ENCODE peak calls at places on chromosomes 7 and 10, in six cellular contexts. S is H9, K is hepatocyte, D is HCT116, F is GM23338, J is PC-9. H is an unnamed sample.
A peak's percentile ranks its signal among the peaks of the same experiment; 100 is the strongest.

GRCh38 chr10:100562806-100563293 is 27.1 kb downstream of the HIF1AN start:
- DNase-seq in S (peak; percentile 80), K (peak; percentile 26), D (no peak), F (peak; percentile 85), J (no peak), H (no peak)

GRCh38 chr10:77357611-77358010 is 280.0 kb downstream of the KCNMA1 start:
- DNase-seq in S (no peak), K (no peak), D (no peak), F (no peak), J (no peak), H (no peak)

GRCh38 chr7:112331495-112331894 is 118.8 kb upstream of the IFRD1 start:
- DNase-seq in S (no peak), K (peak; percentile 41), D (no peak), F (peak; percentile 65), J (no peak), H (no peak)

GRCh38 chr10:31103096-31103495 is 71.4 kb upstream of the ZNF438 start:
- DNase-seq in S (peak; percentile 31), K (no peak), D (no peak), F (no peak), J (no peak), H (no peak)

GRCh38 chr10:108410231-108410630 is 1245.7 kb upstream of the SORCS1 start:
- DNase-seq in S (no peak), K (no peak), D (no peak), F (no peak), J (no peak), H (no peak)

GRCh38 chr7:139153832-139154231 is 44.3 kb upstream of the ZC3HAV1 start:
- DNase-seq in S (no peak), K (no peak), D (no peak), F (no peak), J (peak; percentile 69), H (no peak)

GRCh38 chr7:86202833-86203232 is 440.9 kb upstream of the GRM3 start:
- DNase-seq in S (no peak), K (no peak), D (no peak), F (no peak), J (no peak), H (no peak)

GRCh38 chr7:7702826-7703225 is 15.6 kb downstream of the RPA3 start:
- DNase-seq in S (no peak), K (no peak), D (no peak), F (no peak), J (no peak), H (no peak)

GRCh38 chr10:21020545-21020944 is 123.4 kb upstream of the NEBL start:
- DNase-seq in S (peak; percentile 62), K (peak; percentile 19), D (peak; percentile 19), F (peak; percentile 82), J (no peak), H (no peak)

GRCh38 chr7:130421685-130422084 is 19.1 kb downstream of the CEP41 start:
- DNase-seq in S (no peak), K (no peak), D (no peak), F (no peak), J (no peak), H (no peak)

DNA sequence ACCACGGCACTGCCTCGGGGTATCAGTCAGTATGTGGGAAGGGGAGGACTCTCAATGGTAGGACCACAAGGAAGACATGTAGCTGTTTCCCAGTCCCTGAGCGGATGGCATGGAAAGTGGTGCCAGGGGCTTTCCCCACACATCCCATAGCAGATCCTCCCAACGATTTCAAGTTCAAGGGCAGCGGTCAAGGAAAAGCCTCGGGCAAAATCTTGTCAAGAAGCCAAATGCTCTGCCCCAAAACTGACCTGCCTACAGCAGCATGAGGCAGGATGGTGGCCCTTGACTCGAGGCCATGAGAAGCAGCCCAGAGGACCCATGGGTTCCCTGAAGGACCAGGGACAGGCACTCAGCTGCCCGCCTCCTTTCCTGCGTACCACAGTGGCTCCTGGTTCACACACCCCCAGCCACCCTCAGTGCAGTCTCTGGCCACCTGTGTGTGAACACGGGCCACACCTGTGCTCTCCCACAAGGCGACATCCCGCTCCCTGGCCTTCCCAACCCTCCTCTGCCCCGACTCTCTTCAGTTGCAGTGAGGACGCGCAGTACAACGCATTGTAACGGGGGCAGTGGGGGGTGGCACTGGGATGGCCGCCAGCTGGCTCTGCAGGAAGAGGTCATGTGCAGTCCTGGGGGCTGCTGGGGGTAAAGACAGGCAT is 43.6 kb downstream of the CTBP2 start:
- DNase-seq in S (no peak), K (no peak), D (no peak), F (no peak), J (no peak), H (no peak)
- H2AFZ ChIP-seq in S (no peak overlapping the region), K (no peak overlapping the region), D (no peak overlapping the region), F (no peak overlapping the region), J (no peak overlapping the region), H (no peak overlapping the region)

GRCh38 chr7:28890137-28890536 is 68.0 kb downstream of the TRIL start:
- DNase-seq in S (peak; percentile 95), K (no peak), D (no peak), F (peak; percentile 96), J (peak; percentile 84), H (peak; percentile 82)
- H3K4me2 ChIP-seq in S (no peak overlapping the region), K (peak overlapping the region; percentile 67), D (no peak overlapping the region), F (peak overlapping the region; percentile 63), J (peak overlapping the region; percentile 63), H (peak overlapping the region; percentile 22)

GRCh38 chr7:3597243-3597642 is 296.2 kb downstream of the SDK1 start:
- DNase-seq in S (no peak), K (no peak), D (no peak), F (no peak), J (no peak), H (no peak)
- H2AFZ ChIP-seq in S (no peak overlapping the region), K (no peak overlapping the region), D (no peak overlapping the region), F (no peak overlapping the region), J (no peak overlapping the region), H (no peak overlapping the region)

GRCh38 chr10:132585732-132586722 is 48.4 kb downstream of the INPP5A start:
- DNase-seq in S (no peak), K (no peak), D (no peak), F (no peak), J (no peak), H (peak; percentile 20)
- H3K4me2 ChIP-seq in S (no peak overlapping the region), K (no peak overlapping the region), D (no peak overlapping the region), F (no peak overlapping the region), J (no peak overlapping the region), H (no peak overlapping the region)

GRCh38 chr10:127375423-127375822 is 173.7 kb upstream of the NPS start:
- DNase-seq in S (no peak), K (no peak), D (no peak), F (no peak), J (no peak), H (peak; percentile 39)
- H2AFZ ChIP-seq in S (no peak overlapping the region), K (no peak overlapping the region), D (no peak overlapping the region), F (no peak overlapping the region), J (no peak overlapping the region), H (no peak overlapping the region)